ENCODE peak calls at places on chromosome 12, in four cellular contexts. V is stimulated activated CD8-positive, alpha-beta memory T cell treated with anti-CD3 and anti-CD28 coated beads, Interleukin-12 subunit alpha, Interleukin-12 subunit beta, amount 100 ng/mL, for 1 hour; S is RKO; G is stimulated activated effector memory CD8-positive, alpha-beta T cell treated with anti-CD3 and anti-CD28 coated beads, Interleukin-12 subunit alpha, Interleukin-12 subunit beta, amount 100 ng/mL, for 72 hours. W is an unnamed sample.

GRCh38 chr12:9383585-9383984 is 175.4 kb upstream of the PZP start:
- DNase-seq in G (no peak), S (no peak), V (no peak), W (no peak)

GRCh38 chr12:51071663-51072062 is 11.7 kb downstream of the CSRNP2 start:
- DNase-seq in G (no peak), S (no peak), V (no peak), W (no peak)

GRCh38 chr12:100651694-100652093 is 78.2 kb downstream of the GAS2L3 start:
- DNase-seq in G (no peak), S (no peak), V (no peak), W (no peak)

GRCh38 chr12:121465921-121466799 is 66.2 kb downstream of the RNF34 start:
- DNase-seq in G (peak), V (peak), S (peak), W (peak)

GRCh38 chr12:69059465-69060457 is 126.8 kb upstream of the CPM start:
- DNase-seq in G (no peak), S (peak), V (no peak), W (no peak)

GRCh38 chr12:65891219-65891618 is 66.9 kb downstream of the HMGA2 start:
- DNase-seq in S (peak), V (no peak), G (no peak), W (no peak)

GRCh38 chr12:112900298-112901145 is 6.2 kb upstream of the OAS1 start:
- DNase-seq in V (peak), S (peak), G (no peak), W (peak)

GRCh38 chr12:2974560-2974971 is 15.4 kb downstream of the TEAD4 start:
- DNase-seq in V (no peak), S (no peak), G (no peak), W (no peak)

GRCh38 chr12:906077-906585 is 43.4 kb downstream of the RAD52 start:
- DNase-seq in V (no peak), S (no peak), G (no peak), W (no peak)

GRCh38 chr12:49296836-49297694 is 2.1 kb downstream of the PRPH start:
- DNase-seq in V (no peak), G (no peak), S (peak), W (no peak)

GRCh38 chr12:21429994-21430393 is 7.5 kb upstream of the PYROXD1 start:
- DNase-seq in S (no peak), G (no peak), V (no peak), W (no peak)

GRCh38 chr12:56900583-56900982 is 33.6 kb downstream of the SDR9C7 start:
- DNase-seq in S (peak), V (no peak), G (no peak), W (no peak)

GRCh38 chr12:71746983-71747611 is 7.6 kb upstream of the RAB21 start:
- DNase-seq in V (peak), G (peak), S (peak), W (peak)

W was measured in activated T-cell treated with anti-CD3 and anti-CD28 coated beads for 1 hour.